ENCODE peak calls at places on chromosomes 2 and 18, in six cellular contexts. One of them, this sample, is unnamed.

GRCh38 chr2:197113221-197113831 is 186.8 kb upstream of the PGAP1 start:
- DNase-seq in activated T-helper 1 cell treated with anti-CD3 and anti-CD28 coated beads, Interleukin-2, amount 50 U/mL, for 16 hours: no peak
- DNase-seq in bronchial epithelial cell: peak
- DNase-seq in EH: peak
- DNase-seq in NT2/D1: no peak
- DNase-seq in T-helper 2 cell: peak
- DNase-seq in this sample: peak

GRCh38 chr18:3584897-3585460 is 135.0 kb downstream of the TGIF1 start:
- DNase-seq in T-helper 2 cell: no peak
- DNase-seq in NT2/D1: peak
- DNase-seq in activated T-helper 1 cell treated with anti-CD3 and anti-CD28 coated beads, Interleukin-2, amount 50 U/mL, for 16 hours: no peak
- DNase-seq in EH: no peak
- DNase-seq in bronchial epithelial cell: peak
- DNase-seq in this sample: no peak

GRCh38 chr2:212892193-212892592 is 259.2 kb downstream of the IKZF2 start:
- DNase-seq in bronchial epithelial cell: peak
- DNase-seq in NT2/D1: peak
- DNase-seq in EH: peak
- DNase-seq in activated T-helper 1 cell treated with anti-CD3 and anti-CD28 coated beads, Interleukin-2, amount 50 U/mL, for 16 hours: no peak
- DNase-seq in T-helper 2 cell: no peak
- DNase-seq in this sample: peak

GRCh38 chr2:54524236-54524991 is 68.3 kb downstream of the SPTBN1 start:
- DNase-seq in NT2/D1: no peak
- DNase-seq in EH: peak
- DNase-seq in T-helper 2 cell: no peak
- DNase-seq in activated T-helper 1 cell treated with anti-CD3 and anti-CD28 coated beads, Interleukin-2, amount 50 U/mL, for 16 hours: no peak
- DNase-seq in bronchial epithelial cell: peak
- DNase-seq in this sample: peak

GRCh38 chr2:236195726-236196125 is 27.5 kb upstream of the GBX2 start:
- DNase-seq in bronchial epithelial cell: no peak
- DNase-seq in T-helper 2 cell: no peak
- DNase-seq in EH: no peak
- DNase-seq in activated T-helper 1 cell treated with anti-CD3 and anti-CD28 coated beads, Interleukin-2, amount 50 U/mL, for 16 hours: no peak
- DNase-seq in NT2/D1: no peak
- DNase-seq in this sample: no peak

GRCh38 chr2:169983506-169983905 is 156.3 kb downstream of the UBR3 start:
- DNase-seq in activated T-helper 1 cell treated with anti-CD3 and anti-CD28 coated beads, Interleukin-2, amount 50 U/mL, for 16 hours: no peak
- DNase-seq in T-helper 2 cell: no peak
- DNase-seq in bronchial epithelial cell: no peak
- DNase-seq in EH: no peak
- DNase-seq in NT2/D1: no peak
- DNase-seq in this sample: no peak

GRCh38 chr2:72415256-72415655 is 267.6 kb upstream of the CYP26B1 start:
- DNase-seq in EH: peak
- DNase-seq in NT2/D1: no peak
- DNase-seq in T-helper 2 cell: no peak
- DNase-seq in bronchial epithelial cell: peak
- DNase-seq in activated T-helper 1 cell treated with anti-CD3 and anti-CD28 coated beads, Interleukin-2, amount 50 U/mL, for 16 hours: no peak
- DNase-seq in this sample: peak

GRCh38 chr18:41959045-41959444 is 4.0 kb downstream of the PIK3C3 start:
- DNase-seq in bronchial epithelial cell: no peak
- DNase-seq in NT2/D1: no peak
- DNase-seq in activated T-helper 1 cell treated with anti-CD3 and anti-CD28 coated beads, Interleukin-2, amount 50 U/mL, for 16 hours: no peak
- DNase-seq in EH: no peak
- DNase-seq in T-helper 2 cell: no peak
- DNase-seq in this sample: no peak

GRCh38 chr2:30910686-30911085 is 103.4 kb upstream of the CAPN13 start:
- DNase-seq in activated T-helper 1 cell treated with anti-CD3 and anti-CD28 coated beads, Interleukin-2, amount 50 U/mL, for 16 hours: no peak
- DNase-seq in T-helper 2 cell: no peak
- DNase-seq in NT2/D1: no peak
- DNase-seq in EH: no peak
- DNase-seq in bronchial epithelial cell: no peak
- DNase-seq in this sample: no peak

GRCh38 chr2:215447673-215448081 is 11.8 kb upstream of the FN1 start:
- DNase-seq in T-helper 2 cell: no peak
- DNase-seq in bronchial epithelial cell: peak
- DNase-seq in activated T-helper 1 cell treated with anti-CD3 and anti-CD28 coated beads, Interleukin-2, amount 50 U/mL, for 16 hours: no peak
- DNase-seq in EH: no peak
- DNase-seq in NT2/D1: no peak
- DNase-seq in this sample: no peak

GRCh38 chr2:112869258-112869842 is 32.8 kb upstream of the IL1B start:
- DNase-seq in NT2/D1: no peak
- DNase-seq in T-helper 2 cell: no peak
- DNase-seq in activated T-helper 1 cell treated with anti-CD3 and anti-CD28 coated beads, Interleukin-2, amount 50 U/mL, for 16 hours: no peak
- DNase-seq in bronchial epithelial cell: peak
- DNase-seq in EH: peak
- DNase-seq in this sample: peak

GRCh38 chr2:48315847-48316194 is 214.1 kb upstream of the STON1 start:
- DNase-seq in EH: peak
- DNase-seq in NT2/D1: no peak
- DNase-seq in T-helper 2 cell: peak
- DNase-seq in bronchial epithelial cell: peak
- DNase-seq in activated T-helper 1 cell treated with anti-CD3 and anti-CD28 coated beads, Interleukin-2, amount 50 U/mL, for 16 hours: no peak
- DNase-seq in this sample: peak

GRCh38 chr18:42931501-42931900 is 184.0 kb downstream of the RIT2 start:
- DNase-seq in bronchial epithelial cell: no peak
- DNase-seq in T-helper 2 cell: no peak
- DNase-seq in activated T-helper 1 cell treated with anti-CD3 and anti-CD28 coated beads, Interleukin-2, amount 50 U/mL, for 16 hours: no peak
- DNase-seq in EH: no peak
- DNase-seq in NT2/D1: no peak
- DNase-seq in this sample: no peak

GRCh38 chr18:12890500-12890899 is 6.5 kb upstream of the PTPN2 start:
- DNase-seq in EH: peak
- DNase-seq in bronchial epithelial cell: no peak
- DNase-seq in T-helper 2 cell: no peak
- DNase-seq in activated T-helper 1 cell treated with anti-CD3 and anti-CD28 coated beads, Interleukin-2, amount 50 U/mL, for 16 hours: no peak
- DNase-seq in NT2/D1: no peak
- DNase-seq in this sample: no peak

GRCh38 chr2:133952420-133952819 is 301.5 kb upstream of the MGAT5 start:
- DNase-seq in EH: no peak
- DNase-seq in T-helper 2 cell: no peak
- DNase-seq in bronchial epithelial cell: no peak
- DNase-seq in activated T-helper 1 cell treated with anti-CD3 and anti-CD28 coated beads, Interleukin-2, amount 50 U/mL, for 16 hours: no peak
- DNase-seq in NT2/D1: no peak
- DNase-seq in this sample: no peak

GRCh38 chr18:39453882-39454281 is 1888.3 kb upstream of the CELF4 start:
- DNase-seq in NT2/D1: no peak
- DNase-seq in T-helper 2 cell: no peak
- DNase-seq in bronchial epithelial cell: peak
- DNase-seq in EH: peak
- DNase-seq in activated T-helper 1 cell treated with anti-CD3 and anti-CD28 coated beads, Interleukin-2, amount 50 U/mL, for 16 hours: no peak
- DNase-seq in this sample: peak

GRCh38 chr2:149473538-149473937 is 114.0 kb downstream of the MMADHC start:
- DNase-seq in bronchial epithelial cell: no peak
- DNase-seq in activated T-helper 1 cell treated with anti-CD3 and anti-CD28 coated beads, Interleukin-2, amount 50 U/mL, for 16 hours: no peak
- DNase-seq in T-helper 2 cell: no peak
- DNase-seq in EH: no peak
- DNase-seq in NT2/D1: no peak
- DNase-seq in this sample: no peak

GRCh38 chr18:13198701-13199100 is 19.9 kb upstream of the LDLRAD4 start:
- DNase-seq in bronchial epithelial cell: no peak
- DNase-seq in T-helper 2 cell: no peak
- DNase-seq in EH: no peak
- DNase-seq in activated T-helper 1 cell treated with anti-CD3 and anti-CD28 coated beads, Interleukin-2, amount 50 U/mL, for 16 hours: no peak
- DNase-seq in NT2/D1: no peak
- DNase-seq in this sample: no peak

GRCh38 chr2:44233450-44234128 is 41.7 kb upstream of the SLC3A1 start:
- DNase-seq in NT2/D1: peak
- DNase-seq in T-helper 2 cell: no peak
- DNase-seq in EH: peak
- DNase-seq in bronchial epithelial cell: peak
- DNase-seq in activated T-helper 1 cell treated with anti-CD3 and anti-CD28 coated beads, Interleukin-2, amount 50 U/mL, for 16 hours: no peak
- DNase-seq in this sample: peak

This sample was measured in adipocyte.